ENCODE peak calls at places on chromosomes 16 and 17, in seven cellular contexts. A, B, O, E, Z, F and N are unnamed samples.

GRCh38 chr16:73166394-73166971 is 118.6 kb upstream of the ZFHX3 start:
- DNase-seq in A (no peak), B (no peak), O (no peak), E (no peak), Z (no peak), F (no peak), N (no peak)

GRCh38 chr17:80845863-80846671 is 145.6 kb upstream of the CHMP6 start:
- DNase-seq in A (no peak), B (no peak), O (no peak), E (no peak), Z (no peak), F (no peak), N (no peak)

GRCh38 chr17:42849451-42850157 is 1.4 kb upstream of the AOC3 start:
- DNase-seq in A (no peak), B (no peak), O (no peak), E (no peak), Z (no peak), F (no peak), N (no peak)

GRCh38 chr16:5722220-5722619 is 624.6 kb upstream of the EEF2KMT start:
- DNase-seq in A (no peak), B (no peak), O (no peak), E (no peak), Z (no peak), F (no peak), N (no peak)

GRCh38 chr16:83930730-83931500 is 22.1 kb upstream of the OSGIN1 start:
- DNase-seq in A (no peak), B (no peak), O (no peak), E (no peak), Z (no peak), F (no peak), N (no peak)

GRCh38 chr17:21263351-21263750 is 10.1 kb upstream of the NATD1 start:
- DNase-seq in A (no peak), B (no peak), O (peak), E (no peak), Z (no peak), F (no peak), N (no peak)

GRCh38 chr16:63625141-63625540 is 1496.7 kb downstream of the CDH11 start:
- DNase-seq in A (no peak), B (no peak), O (peak), E (no peak), Z (no peak), F (no peak), N (no peak)

GRCh38 chr17:17545031-17545820 is 46.3 kb downstream of the PEMT start:
- DNase-seq in A (no peak), B (no peak), O (peak), E (no peak), Z (no peak), F (peak), N (no peak)

GRCh38 chr16:69773255-69773947 is 11.3 kb downstream of the WWP2 start:
- DNase-seq in A (no peak), B (no peak), O (no peak), E (no peak), Z (no peak), F (no peak), N (no peak)

GRCh38 chr17:81009124-81009523 is 17.5 kb downstream of the CHMP6 start:
- DNase-seq in A (no peak), B (no peak), O (no peak), E (no peak), Z (no peak), F (no peak), N (no peak)

GRCh38 chr17:2070241-2071023 is 15.5 kb downstream of the HIC1 start:
- DNase-seq in A (no peak), B (no peak), O (no peak), E (no peak), Z (no peak), F (no peak), N (no peak)

GRCh38 chr16:14291941-14292825 is 221.1 kb downstream of the MRTFB start:
- DNase-seq in A (no peak), B (no peak), O (no peak), E (no peak), Z (no peak), F (no peak), N (no peak)